ENCODE peak calls at places on chromosome 16, in eight cellular contexts. J is BE2C, C is B cell, X is cardiac fibroblast, M is progenitor cell of endocrine pancreas, O is nephron progenitor cell, S is adrenal gland, A is tibial artery. U is an unnamed sample.

GRCh38 chr16:23896832-23897821 is 61.3 kb downstream of the PRKCB start:
- DNase-seq in C (no peak), M (no peak), X (no peak), S (no peak), O (no peak), J (no peak), A (no peak), U (no peak)

GRCh38 chr16:73215482-73216377 is 167.8 kb upstream of the ZFHX3 start:
- DNase-seq in X (peak; percentile 81), O (no peak), J (no peak), M (no peak), A (no peak), S (no peak), C (no peak), U (no peak)

GRCh38 chr16:30472328-30472942 is at the start of gene ITGAL:
- DNase-seq in A (peak; percentile 45), X (no peak), C (peak; percentile 75), O (no peak), S (peak; percentile 67), J (no peak), M (no peak), U (peak; percentile 95)

GRCh38 chr16:30700971-30701370 is 2.0 kb downstream of the SRCAP start:
- DNase-seq in X (no peak), S (no peak), O (no peak), A (no peak), M (no peak), J (no peak), C (no peak), U (no peak)

GRCh38 chr16:88869673-88869980 is 3.2 kb upstream of the PABPN1L start:
- DNase-seq in X (no peak), A (no peak), C (no peak), J (no peak), O (no peak), M (no peak), S (peak; percentile 95), U (no peak)

GRCh38 chr16:852451-853185 is 52.1 kb upstream of the GNG13 start:
- DNase-seq in C (no peak), S (no peak), J (peak; percentile 9), X (no peak), A (no peak), O (no peak), M (no peak), U (no peak)

GRCh38 chr16:56347166-56347565 is 78.2 kb downstream of the AMFR start:
- DNase-seq in O (no peak), J (no peak), M (no peak), S (no peak), X (no peak), A (no peak), C (no peak), U (no peak)

GRCh38 chr16:50323335-50324011 is 45.3 kb downstream of the BRD7 start:
- DNase-seq in J (peak; percentile 59), X (peak; percentile 61), C (no peak), O (no peak), M (no peak), S (peak; percentile 79), A (no peak), U (no peak)

GRCh38 chr16:81608515-81609209 is 164.1 kb downstream of the CMIP start:
- DNase-seq in C (peak; percentile 42), J (no peak), S (peak; percentile 71), X (peak; percentile 90), A (peak; percentile 57), M (no peak), O (peak; percentile 28), U (peak; percentile 56)

GRCh38 chr16:19292186-19292585 is 6.7 kb downstream of the CLEC19A start:
- DNase-seq in S (no peak), C (no peak), A (no peak), O (no peak), M (no peak), X (no peak), J (no peak), U (no peak)

GRCh38 chr16:30113711-30114333 is 485 bp upstream of the GDPD3 start:
- DNase-seq in S (no peak), O (no peak), M (no peak), A (no peak), C (no peak), X (peak; percentile 33), J (no peak), U (no peak)

GRCh38 chr16:51155199-51155607 is 4.1 kb upstream of the SALL1 start:
- DNase-seq in O (peak; percentile 76), S (no peak), M (no peak), C (no peak), J (no peak), X (no peak), A (no peak), U (no peak)

GRCh38 chr16:65069090-65069489 is 52.8 kb downstream of the CDH11 start:
- DNase-seq in C (no peak), J (no peak), X (peak; percentile 97), A (no peak), M (no peak), O (no peak), S (no peak), U (no peak)

GRCh38 chr16:309476-309875 is 26.5 kb downstream of the PDIA2 start:
- DNase-seq in J (no peak), A (no peak), M (no peak), S (no peak), O (no peak), X (no peak), C (no peak), U (peak; percentile 30)

GRCh38 chr16:401468-402348 is at the start of gene DECR2:
- DNase-seq in J (peak; percentile 99), S (peak; percentile 98), C (peak; percentile 97), O (peak; percentile 100), A (peak; percentile 94), M (peak; percentile 97), X (peak; percentile 91), U (peak; percentile 96)

GRCh38 chr16:8893976-8894690 is 12.0 kb downstream of the LITAFD start:
- DNase-seq in J (no peak), M (no peak), O (no peak), X (no peak), C (no peak), A (no peak), S (no peak), U (no peak)

GRCh38 chr16:49495151-49495566 is 121.6 kb downstream of the C16orf78 start:
- DNase-seq in A (peak; percentile 10), O (no peak), S (no peak), C (no peak), X (no peak), M (no peak), J (no peak), U (no peak)

GRCh38 chr16:48353565-48354163 is 31.5 kb downstream of the SIAH1 start:
- DNase-seq in O (peak; percentile 50), J (peak; percentile 70), S (peak; percentile 82), M (peak; percentile 19), X (peak; percentile 81), A (peak; percentile 63), C (peak; percentile 82), U (peak; percentile 80)

DNA sequence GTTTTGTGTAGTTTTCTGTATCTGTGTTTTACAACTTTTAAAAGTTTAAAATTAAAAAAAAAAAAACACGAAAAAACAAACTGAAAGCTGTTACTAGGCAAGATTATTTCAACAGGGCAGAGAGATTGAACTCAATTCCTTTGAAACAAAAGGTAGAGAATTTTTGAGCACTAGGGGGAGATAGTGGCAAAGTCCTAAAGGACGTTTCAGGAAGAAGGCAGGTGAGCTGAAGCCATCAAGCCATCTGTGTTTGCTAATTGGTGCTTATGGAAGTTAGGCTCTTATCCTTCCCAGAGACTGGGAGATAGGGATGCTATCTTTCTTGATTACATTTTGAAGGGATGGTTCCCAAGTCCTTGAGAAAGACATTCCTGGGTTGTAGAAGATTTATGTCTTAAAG is 70.6 kb upstream of the CLEC3A start:
- DNase-seq in A (no peak), C (no peak), J (no peak), X (no peak), O (no peak), S (no peak), M (no peak), U (peak; percentile 69)
- TF ChIP-seq CTCF in A (no peak), C (peak; percentile 12), J (no peak), X (peak; percentile 7), O (peak; percentile 32), S (peak; percentile 26), M (peak; percentile 55), U (peak; percentile 37)

DNA sequence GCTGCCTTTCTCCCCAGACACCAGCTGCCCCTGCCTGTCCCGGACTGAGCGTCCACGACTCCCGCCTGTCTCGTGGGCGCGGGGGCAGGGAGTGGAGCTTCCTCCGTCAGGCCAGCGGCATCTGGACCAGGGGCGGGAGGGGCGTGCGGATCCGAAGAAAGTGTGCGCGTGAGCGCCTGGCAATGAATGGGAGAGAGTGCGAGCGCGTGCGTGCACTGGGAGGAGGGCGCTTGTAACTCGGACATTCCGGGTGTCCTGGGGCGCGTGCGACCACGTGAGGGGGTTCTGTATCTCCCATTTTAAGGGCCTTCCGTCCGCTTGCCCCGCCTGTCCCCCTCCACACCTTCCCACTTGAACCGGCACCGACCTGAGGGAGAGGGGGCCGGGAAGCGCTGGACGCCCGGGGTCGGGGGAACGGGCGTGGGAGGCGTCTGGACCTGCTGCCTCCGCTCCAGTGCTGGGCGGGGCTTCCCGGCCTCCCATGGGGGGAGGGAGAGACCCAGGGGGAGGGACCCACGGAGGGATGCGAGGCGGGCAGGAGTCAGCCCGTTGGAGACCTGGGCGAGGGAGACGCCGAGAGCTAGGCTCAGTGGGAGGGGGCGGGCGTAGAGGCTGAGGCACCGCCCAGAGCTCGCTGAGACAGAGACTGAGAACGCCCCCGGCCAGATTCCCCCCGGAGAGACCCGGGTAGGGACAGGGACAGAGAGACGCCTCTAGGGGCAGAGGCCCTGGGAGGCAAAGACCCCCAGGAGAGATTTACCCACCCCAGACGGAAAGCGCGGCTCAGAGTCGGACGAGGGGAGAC is at the start of gene KREMEN2:
- DNase-seq in J (peak; percentile 96), C (peak; percentile 51), A (no peak), O (peak; percentile 74), M (no peak), X (no peak), S (no peak), U (no peak)
- TF ChIP-seq CTCF in J (peak; percentile 35), C (no peak), A (no peak), O (no peak), M (no peak), X (no peak), S (no peak), U (no peak)

GRCh38 chr16:67406111-67406593 is 10.1 kb downstream of the ZDHHC1 start:
- DNase-seq in O (no peak), J (no peak), C (no peak), M (no peak), X (no peak), A (no peak), S (no peak), U (no peak)
- TF ChIP-seq CTCF in O (no peak), J (no peak), C (no peak), M (no peak), X (no peak), A (no peak), S (no peak), U (no peak)

DNA sequence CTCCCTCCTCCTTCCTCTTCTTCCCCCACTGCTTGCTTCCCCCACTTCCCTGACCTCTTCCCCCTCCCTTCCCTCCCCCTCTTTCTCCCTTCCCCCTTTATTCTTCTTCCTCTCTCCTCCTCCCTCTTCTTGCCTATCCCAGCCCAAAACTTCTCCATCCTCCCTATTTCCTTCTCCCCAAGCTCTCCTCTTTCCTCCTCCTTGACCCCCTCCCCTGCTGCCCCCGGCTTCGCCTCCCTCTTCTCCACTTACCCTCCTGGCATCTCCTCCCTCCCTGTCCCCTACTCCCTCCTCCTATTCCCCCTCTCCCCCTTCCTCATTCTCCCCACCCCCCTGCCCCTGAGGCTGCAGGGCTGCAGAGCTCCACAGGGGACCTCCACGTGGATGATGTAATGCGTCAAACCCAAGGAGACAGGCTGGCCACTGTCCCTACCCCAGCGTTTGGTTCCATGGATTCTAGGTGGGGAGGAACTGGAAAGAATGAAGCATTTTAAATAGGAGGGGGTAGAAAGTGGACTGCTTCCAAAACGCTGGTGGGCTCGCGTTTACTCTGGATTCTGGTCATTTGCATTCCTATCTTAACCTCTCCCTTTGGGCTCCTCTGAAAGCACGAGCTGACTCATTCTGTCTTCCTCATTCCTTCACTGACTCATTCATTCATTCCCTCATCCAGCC is 687 bp upstream of the COTL1 start:
- DNase-seq in M (no peak), O (no peak), S (no peak), X (peak; percentile 96), A (no peak), C (no peak), J (peak; percentile 37), U (no peak)
- TF ChIP-seq CTCF in M (no peak), O (no peak), S (no peak), X (peak; percentile 20), A (peak; percentile 6), C (no peak), J (no peak), U (no peak)